ENCODE peak calls at places on chromosomes 13 and 19, in seven cellular contexts. One of them, this sample, is unnamed.
A peak's percentile ranks its signal among the peaks of the same experiment; 100 is the strongest.

GRCh38 chr19:52689804-52690394 is 44.9 kb downstream of the ZNF611 start:
- DNase-seq in fibroblast of villous mesenchyme: no peak
- DNase-seq in skeletal muscle cell: no peak
- DNase-seq in effector memory CD4-positive, alpha-beta T cell: peak; percentile 5
- DNase-seq in GM23248: peak; percentile 55
- DNase-seq in BE2C: peak; percentile 29
- DNase-seq in Peyer's patch: peak; percentile 39
- DNase-seq in this sample: peak; percentile 13

GRCh38 chr13:43579321-43579720 is 207.5 kb downstream of the ENOX1 start:
- DNase-seq in fibroblast of villous mesenchyme: no peak
- DNase-seq in BE2C: no peak
- DNase-seq in effector memory CD4-positive, alpha-beta T cell: no peak
- DNase-seq in Peyer's patch: no peak
- DNase-seq in skeletal muscle cell: no peak
- DNase-seq in GM23248: no peak
- DNase-seq in this sample: no peak

GRCh38 chr13:110812111-110812868 is 98.8 kb downstream of the ING1 start:
- DNase-seq in BE2C: no peak
- DNase-seq in effector memory CD4-positive, alpha-beta T cell: no peak
- DNase-seq in fibroblast of villous mesenchyme: no peak
- DNase-seq in GM23248: peak; percentile 49
- DNase-seq in skeletal muscle cell: no peak
- DNase-seq in Peyer's patch: no peak
- DNase-seq in this sample: peak; percentile 8

GRCh38 chr13:109704771-109705628 is 81.4 kb downstream of the IRS2 start:
- DNase-seq in effector memory CD4-positive, alpha-beta T cell: no peak
- DNase-seq in GM23248: peak; percentile 20
- DNase-seq in fibroblast of villous mesenchyme: peak; percentile 36
- DNase-seq in skeletal muscle cell: no peak
- DNase-seq in BE2C: no peak
- DNase-seq in Peyer's patch: no peak
- DNase-seq in this sample: peak; percentile 84

GRCh38 chr13:43924549-43925245 is 45.0 kb downstream of the LACC1 start:
- DNase-seq in Peyer's patch: no peak
- DNase-seq in GM23248: no peak
- DNase-seq in skeletal muscle cell: no peak
- DNase-seq in effector memory CD4-positive, alpha-beta T cell: no peak
- DNase-seq in fibroblast of villous mesenchyme: no peak
- DNase-seq in BE2C: no peak
- DNase-seq in this sample: no peak

GRCh38 chr19:51887522-51888498 is at the start of gene ZNF577:
- DNase-seq in fibroblast of villous mesenchyme: peak; percentile 96
- DNase-seq in BE2C: peak; percentile 92
- DNase-seq in effector memory CD4-positive, alpha-beta T cell: peak; percentile 9
- DNase-seq in skeletal muscle cell: peak; percentile 81
- DNase-seq in GM23248: peak; percentile 95
- DNase-seq in Peyer's patch: peak; percentile 73
- DNase-seq in this sample: peak; percentile 96

GRCh38 chr13:83796364-83796763 is 85.9 kb downstream of the SLITRK1 start:
- DNase-seq in skeletal muscle cell: no peak
- DNase-seq in GM23248: no peak
- DNase-seq in effector memory CD4-positive, alpha-beta T cell: no peak
- DNase-seq in BE2C: peak; percentile 58
- DNase-seq in fibroblast of villous mesenchyme: no peak
- DNase-seq in Peyer's patch: no peak
- DNase-seq in this sample: no peak

GRCh38 chr13:93818345-93818744 is 591.7 kb downstream of the GPC6 start:
- DNase-seq in GM23248: no peak
- DNase-seq in Peyer's patch: no peak
- DNase-seq in fibroblast of villous mesenchyme: no peak
- DNase-seq in effector memory CD4-positive, alpha-beta T cell: no peak
- DNase-seq in BE2C: no peak
- DNase-seq in skeletal muscle cell: no peak
- DNase-seq in this sample: no peak

GRCh38 chr13:109784590-109785140 is 1.7 kb downstream of the IRS2 start:
- DNase-seq in BE2C: peak; percentile 92
- DNase-seq in fibroblast of villous mesenchyme: peak; percentile 81
- DNase-seq in Peyer's patch: no peak
- DNase-seq in GM23248: peak; percentile 86
- DNase-seq in effector memory CD4-positive, alpha-beta T cell: peak; percentile 24
- DNase-seq in skeletal muscle cell: no peak
- DNase-seq in this sample: peak; percentile 80

GRCh38 chr13:30720470-30720869 is 14.9 kb upstream of the ALOX5AP start:
- DNase-seq in Peyer's patch: no peak
- DNase-seq in effector memory CD4-positive, alpha-beta T cell: no peak
- DNase-seq in BE2C: no peak
- DNase-seq in GM23248: peak; percentile 36
- DNase-seq in fibroblast of villous mesenchyme: peak; percentile 65
- DNase-seq in skeletal muscle cell: no peak
- DNase-seq in this sample: no peak

GRCh38 chr13:39376088-39376487 is 226.9 kb downstream of the LHFPL6 start:
- DNase-seq in Peyer's patch: no peak
- DNase-seq in BE2C: no peak
- DNase-seq in skeletal muscle cell: no peak
- DNase-seq in fibroblast of villous mesenchyme: no peak
- DNase-seq in effector memory CD4-positive, alpha-beta T cell: no peak
- DNase-seq in GM23248: no peak
- DNase-seq in this sample: no peak

GRCh38 chr13:21673592-21674270 is 2.9 kb downstream of the FGF9 start:
- DNase-seq in BE2C: peak; percentile 32
- DNase-seq in Peyer's patch: no peak
- DNase-seq in effector memory CD4-positive, alpha-beta T cell: peak; percentile 1
- DNase-seq in fibroblast of villous mesenchyme: peak; percentile 32
- DNase-seq in skeletal muscle cell: no peak
- DNase-seq in GM23248: peak; percentile 63
- DNase-seq in this sample: peak; percentile 66

GRCh38 chr19:4581381-4582111 is 22.1 kb upstream of the SEMA6B start:
- DNase-seq in GM23248: no peak
- DNase-seq in skeletal muscle cell: no peak
- DNase-seq in BE2C: no peak
- DNase-seq in Peyer's patch: no peak
- DNase-seq in fibroblast of villous mesenchyme: no peak
- DNase-seq in effector memory CD4-positive, alpha-beta T cell: no peak
- DNase-seq in this sample: peak; percentile 41

GRCh38 chr13:50891206-50891605 is 18.4 kb upstream of the RNASEH2B start:
- DNase-seq in Peyer's patch: no peak
- DNase-seq in fibroblast of villous mesenchyme: no peak
- DNase-seq in effector memory CD4-positive, alpha-beta T cell: no peak
- DNase-seq in GM23248: no peak
- DNase-seq in BE2C: no peak
- DNase-seq in skeletal muscle cell: no peak
- DNase-seq in this sample: no peak

GRCh38 chr13:64758520-64758919 is 2471.6 kb downstream of the PCDH9 start:
- DNase-seq in effector memory CD4-positive, alpha-beta T cell: no peak
- DNase-seq in skeletal muscle cell: no peak
- DNase-seq in fibroblast of villous mesenchyme: no peak
- DNase-seq in BE2C: no peak
- DNase-seq in Peyer's patch: no peak
- DNase-seq in GM23248: peak; percentile 36
- DNase-seq in this sample: peak; percentile 3

GRCh38 chr19:3132971-3133792 is 2.7 kb upstream of the GNA15 start:
- DNase-seq in fibroblast of villous mesenchyme: peak; percentile 53
- DNase-seq in BE2C: no peak
- DNase-seq in GM23248: peak; percentile 78
- DNase-seq in Peyer's patch: peak; percentile 37
- DNase-seq in skeletal muscle cell: peak; percentile 49
- DNase-seq in effector memory CD4-positive, alpha-beta T cell: peak; percentile 78
- DNase-seq in this sample: peak; percentile 31

GRCh38 chr19:16373079-16373478 is 48.5 kb downstream of the KLF2 start:
- DNase-seq in skeletal muscle cell: no peak
- DNase-seq in effector memory CD4-positive, alpha-beta T cell: no peak
- DNase-seq in Peyer's patch: no peak
- DNase-seq in BE2C: no peak
- DNase-seq in fibroblast of villous mesenchyme: no peak
- DNase-seq in GM23248: no peak
- DNase-seq in this sample: no peak

GRCh38 chr19:16372065-16372915 is 47.7 kb downstream of the KLF2 start:
- DNase-seq in skeletal muscle cell: no peak
- DNase-seq in effector memory CD4-positive, alpha-beta T cell: no peak
- DNase-seq in fibroblast of villous mesenchyme: no peak
- DNase-seq in BE2C: no peak
- DNase-seq in GM23248: no peak
- DNase-seq in Peyer's patch: no peak
- DNase-seq in this sample: no peak

GRCh38 chr19:16370671-16371391 is 46.2 kb downstream of the KLF2 start:
- DNase-seq in skeletal muscle cell: no peak
- DNase-seq in fibroblast of villous mesenchyme: no peak
- DNase-seq in GM23248: no peak
- DNase-seq in effector memory CD4-positive, alpha-beta T cell: no peak
- DNase-seq in Peyer's patch: no peak
- DNase-seq in BE2C: no peak
- DNase-seq in this sample: no peak

GRCh38 chr19:16369664-16370576 is 45.3 kb downstream of the KLF2 start:
- DNase-seq in Peyer's patch: no peak
- DNase-seq in GM23248: no peak
- DNase-seq in fibroblast of villous mesenchyme: no peak
- DNase-seq in skeletal muscle cell: no peak
- DNase-seq in effector memory CD4-positive, alpha-beta T cell: peak; percentile 79
- DNase-seq in BE2C: no peak
- DNase-seq in this sample: no peak

GRCh38 chr19:16371540-16371986 is 46.9 kb downstream of the KLF2 start:
- DNase-seq in Peyer's patch: peak; percentile 92
- DNase-seq in fibroblast of villous mesenchyme: peak; percentile 58
- DNase-seq in effector memory CD4-positive, alpha-beta T cell: peak; percentile 89
- DNase-seq in BE2C: no peak
- DNase-seq in GM23248: no peak
- DNase-seq in skeletal muscle cell: no peak
- DNase-seq in this sample: no peak
- H3K4me3 ChIP-seq in Peyer's patch: no peak overlapping the region
- H3K4me3 ChIP-seq in fibroblast of villous mesenchyme: no peak overlapping the region
- H3K4me3 ChIP-seq in effector memory CD4-positive, alpha-beta T cell: peak overlapping the region; percentile 30
- H3K4me3 ChIP-seq in BE2C: no peak overlapping the region
- H3K4me3 ChIP-seq in GM23248: no peak overlapping the region
- H3K4me3 ChIP-seq in skeletal muscle cell: no peak overlapping the region
- H3K4me3 ChIP-seq in this sample: no peak overlapping the region

DNA sequence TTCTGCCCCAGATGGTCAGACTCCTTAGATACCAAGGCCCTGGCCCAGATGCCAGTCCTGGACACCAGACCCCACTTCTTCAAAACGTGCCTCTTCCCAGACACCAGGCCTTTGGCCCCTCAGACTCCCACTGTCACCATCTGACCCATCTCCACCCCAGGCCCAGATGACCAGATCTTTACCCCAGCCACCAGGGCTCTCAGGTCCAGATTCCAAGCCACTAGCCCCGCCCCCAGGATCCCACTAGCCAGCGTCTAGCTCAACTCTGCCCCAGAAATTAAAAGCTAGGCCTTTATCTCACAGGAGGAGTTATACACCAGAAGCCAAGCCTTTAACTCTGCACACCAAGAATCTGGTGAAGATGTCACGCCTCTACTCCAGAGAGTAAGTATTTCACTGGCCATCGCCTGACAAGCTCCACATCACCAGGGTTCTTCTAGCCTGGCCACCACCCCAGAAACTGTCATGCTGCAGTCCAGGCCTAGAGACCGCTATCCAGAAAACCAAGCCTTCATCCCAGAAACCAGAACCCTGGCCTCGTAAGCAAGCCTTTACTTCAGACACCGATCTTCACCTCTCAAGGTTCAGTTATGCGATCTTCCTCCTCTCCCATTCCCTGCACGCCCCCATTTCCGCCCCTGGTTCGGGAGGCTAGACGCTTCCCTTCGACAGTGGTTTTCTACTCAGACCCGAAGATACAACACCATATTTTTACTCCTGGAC is 595 bp downstream of the XAB2 start:
- DNase-seq in BE2C: no peak
- DNase-seq in fibroblast of villous mesenchyme: no peak
- DNase-seq in effector memory CD4-positive, alpha-beta T cell: no peak
- DNase-seq in skeletal muscle cell: no peak
- DNase-seq in GM23248: peak; percentile 48
- DNase-seq in Peyer's patch: no peak
- DNase-seq in this sample: no peak
- H3K4me3 ChIP-seq in BE2C: peak overlapping the region; percentile 89
- H3K4me3 ChIP-seq in fibroblast of villous mesenchyme: peak overlapping the region; percentile 100
- H3K4me3 ChIP-seq in effector memory CD4-positive, alpha-beta T cell: peak overlapping the region; percentile 98
- H3K4me3 ChIP-seq in skeletal muscle cell: peak overlapping the region; percentile 77
- H3K4me3 ChIP-seq in GM23248: peak overlapping the region; percentile 96
- H3K4me3 ChIP-seq in Peyer's patch: peak overlapping the region; percentile 91
- H3K4me3 ChIP-seq in this sample: peak overlapping the region; percentile 100

GRCh38 chr19:1873524-1874473 is 10.4 kb upstream of the KLF16 start:
- DNase-seq in fibroblast of villous mesenchyme: no peak
- DNase-seq in effector memory CD4-positive, alpha-beta T cell: no peak
- DNase-seq in GM23248: no peak
- DNase-seq in skeletal muscle cell: no peak
- DNase-seq in BE2C: peak; percentile 81
- DNase-seq in Peyer's patch: no peak
- DNase-seq in this sample: no peak
- H3K4me3 ChIP-seq in fibroblast of villous mesenchyme: peak overlapping the region; percentile 85
- H3K4me3 ChIP-seq in effector memory CD4-positive, alpha-beta T cell: peak overlapping the region; percentile 81
- H3K4me3 ChIP-seq in GM23248: peak overlapping the region; percentile 91
- H3K4me3 ChIP-seq in skeletal muscle cell: no peak overlapping the region
- H3K4me3 ChIP-seq in BE2C: peak overlapping the region; percentile 94
- H3K4me3 ChIP-seq in Peyer's patch: no peak overlapping the region
- H3K4me3 ChIP-seq in this sample: peak overlapping the region; percentile 91

DNA sequence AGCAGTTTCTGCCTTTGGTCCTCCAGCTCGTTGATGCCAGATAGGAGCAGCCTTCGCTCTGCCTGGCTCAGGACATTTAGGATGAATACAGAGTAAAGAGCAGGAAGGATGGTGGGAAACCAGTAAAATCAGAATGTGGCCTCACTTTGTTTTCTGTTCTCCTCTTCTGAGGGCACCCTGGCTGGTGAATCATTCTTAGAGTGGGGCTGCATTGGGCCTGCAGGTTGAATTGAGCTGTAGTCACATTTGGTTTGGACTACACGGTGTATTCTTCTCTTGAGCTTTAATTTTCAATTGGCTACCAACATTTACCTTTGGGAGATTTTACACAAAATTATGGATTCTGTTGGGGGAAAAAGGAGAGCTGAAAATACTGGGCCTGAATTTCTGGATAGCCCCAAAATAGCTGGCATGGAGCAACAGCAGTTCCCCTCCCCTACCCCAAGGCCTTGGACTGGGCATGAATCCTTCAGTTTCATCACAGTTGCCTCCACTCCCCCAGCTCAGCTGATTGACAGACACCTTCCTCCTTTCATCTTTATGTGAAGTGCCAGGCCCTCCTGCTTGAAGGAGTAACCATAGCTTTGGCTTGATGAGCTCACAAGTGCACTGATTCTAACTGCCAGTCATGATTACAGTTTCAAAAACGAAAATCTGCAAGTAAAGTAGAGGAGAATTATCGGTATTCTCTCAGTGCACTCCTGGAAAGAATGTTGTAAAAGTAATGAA is 24.3 kb downstream of the ERCC5 start:
- DNase-seq in Peyer's patch: no peak
- DNase-seq in GM23248: peak; percentile 28
- DNase-seq in effector memory CD4-positive, alpha-beta T cell: no peak
- DNase-seq in BE2C: no peak
- DNase-seq in fibroblast of villous mesenchyme: no peak
- DNase-seq in skeletal muscle cell: no peak
- DNase-seq in this sample: peak; percentile 10
- H3K4me3 ChIP-seq in Peyer's patch: no peak overlapping the region
- H3K4me3 ChIP-seq in GM23248: no peak overlapping the region
- H3K4me3 ChIP-seq in effector memory CD4-positive, alpha-beta T cell: no peak overlapping the region
- H3K4me3 ChIP-seq in BE2C: no peak overlapping the region
- H3K4me3 ChIP-seq in fibroblast of villous mesenchyme: no peak overlapping the region
- H3K4me3 ChIP-seq in skeletal muscle cell: no peak overlapping the region
- H3K4me3 ChIP-seq in this sample: no peak overlapping the region

This sample was measured in epithelial cell of esophagus.